ENCODE peak calls at places on chromosome 9, in four cellular contexts. U, N, A and B are unnamed samples.

GRCh38 chr9:134742822-134743221 is 101.2 kb downstream of the COL5A1 start:
- DNase-seq in N (no peak), U (no peak), A (no peak), B (no peak)

GRCh38 chr9:20788526-20789421 is 104.7 kb downstream of the FOCAD start:
- DNase-seq in N (peak; percentile 21), A (peak; percentile 17), U (no peak), B (peak; percentile 61)

GRCh38 chr9:113349434-113350337 is at the start of gene BSPRY:
- DNase-seq in A (no peak), U (peak; percentile 46), N (no peak), B (peak; percentile 40)

GRCh38 chr9:22158983-22159382 is 149.9 kb upstream of the CDKN2B start:
- DNase-seq in A (no peak), U (no peak), N (no peak), B (no peak)

GRCh38 chr9:94656190-94656589 is 16.9 kb upstream of the FBP1 start:
- DNase-seq in N (no peak), U (peak; percentile 68), A (peak; percentile 93), B (peak; percentile 25)

GRCh38 chr9:120616961-120617636 is 37.1 kb upstream of the CDK5RAP2 start:
- DNase-seq in U (no peak), A (no peak), N (no peak), B (no peak)

GRCh38 chr9:27065288-27065687 is 43.7 kb upstream of the TEK start:
- DNase-seq in U (no peak), A (no peak), N (no peak), B (no peak)

GRCh38 chr9:31671011-31671410 is 713.4 kb upstream of the ACO1 start:
- DNase-seq in A (peak; percentile 24), N (no peak), U (no peak), B (no peak)

GRCh38 chr9:131276891-131277672 is 772 bp upstream of the FAM78A start:
- DNase-seq in A (no peak), N (no peak), U (peak; percentile 41), B (no peak)

GRCh38 chr9:93235278-93235960 is 51.5 kb downstream of the WNK2 start:
- DNase-seq in N (no peak), U (no peak), A (no peak), B (no peak)

GRCh38 chr9:79524266-79524665 is 47.5 kb upstream of the TLE4 start:
- DNase-seq in N (no peak), A (peak; percentile 8), U (no peak), B (no peak)

GRCh38 chr9:6489099-6489498 is 76.1 kb downstream of the UHRF2 start:
- DNase-seq in A (no peak), N (no peak), U (no peak), B (no peak)

GRCh38 chr9:14427419-14427818 is 113.5 kb upstream of the NFIB start:
- DNase-seq in A (no peak), U (no peak), N (no peak), B (no peak)

GRCh38 chr9:23659346-23660006 is 166.6 kb downstream of the ELAVL2 start:
- DNase-seq in U (no peak), N (no peak), A (no peak), B (no peak)

GRCh38 chr9:92547356-92547755 is 11.6 kb upstream of the ECM2 start:
- DNase-seq in N (no peak), U (no peak), A (no peak), B (no peak)

GRCh38 chr9:2597483-2597882 is 24.1 kb upstream of the VLDLR start:
- DNase-seq in U (no peak), A (peak; percentile 23), N (peak; percentile 10), B (no peak)

GRCh38 chr9:27110181-27110580 is 1.2 kb downstream of the TEK start:
- DNase-seq in A (no peak), U (no peak), N (no peak), B (no peak)

GRCh38 chr9:88387035-88387732 is 1.1 kb upstream of the SPIN1 start:
- DNase-seq in N (no peak), A (no peak), U (no peak), B (peak; percentile 35)

GRCh38 chr9:133986774-133987454 is 5.2 kb downstream of the VAV2 start:
- DNase-seq in N (no peak), A (no peak), U (no peak), B (no peak)

GRCh38 chr9:105816202-105816744 is 121.9 kb downstream of the TMEM38B start:
- DNase-seq in A (no peak), N (no peak), U (no peak), B (no peak)

GRCh38 chr9:124828679-124829669 is 24.3 kb upstream of the WDR38 start:
- DNase-seq in A (no peak), N (no peak), U (no peak), B (no peak)

GRCh38 chr9:20394928-20395327 is 227.4 kb downstream of the MLLT3 start:
- DNase-seq in U (no peak), A (no peak), N (peak; percentile 86), B (no peak)

GRCh38 chr9:123769723-123770122 is 160.2 kb downstream of the DENND1A start:
- DNase-seq in A (no peak), N (peak; percentile 93), U (no peak), B (no peak)

GRCh38 chr9:114180701-114181582 is 25.6 kb downstream of the COL27A1 start:
- DNase-seq in N (no peak), A (no peak), U (no peak), B (no peak)

GRCh38 chr9:74783408-74783807 is 104.3 kb downstream of the TRPM6 start:
- DNase-seq in N (no peak), U (no peak), A (no peak), B (no peak)

GRCh38 chr9:95460627-95461164 is 56.1 kb downstream of the PTCH1 start:
- DNase-seq in A (no peak), U (no peak), N (no peak), B (no peak)

GRCh38 chr9:123339666-123340414 is 16.2 kb upstream of the CRB2 start:
- DNase-seq in N (no peak), A (no peak), U (peak; percentile 30), B (no peak)

GRCh38 chr9:89021154-89021803 is 30.0 kb downstream of the S1PR3 start:
- DNase-seq in N (no peak), A (peak; percentile 94), U (no peak), B (no peak)

GRCh38 chr9:20512106-20512505 is 110.2 kb downstream of the MLLT3 start:
- DNase-seq in U (no peak), A (peak; percentile 34), N (peak; percentile 50), B (no peak)

GRCh38 chr9:136316271-136316751 is 11.0 kb upstream of the GPSM1 start:
- DNase-seq in N (no peak), U (no peak), A (no peak), B (no peak)

GRCh38 chr9:12880406-12881016 is 105.7 kb downstream of the LURAP1L start:
- DNase-seq in U (no peak), A (no peak), N (peak; percentile 5), B (no peak)